ENCODE peak calls at places on chromosomes 11 and 22, in eight cellular contexts. T is Right ventricle myocardium superior; Z is GM12891; R is AG04450; S is PC-3; K is stimulated activated CD4-positive, alpha-beta T cell treated with anti-CD3 and anti-CD28 coated beads, Interleukin-4, amount 100 ng/mL, for 1 hour; P is NCI-H2081; V is islet precursor cell. B is an unnamed sample.

GRCh38 chr11:70075836-70076235 is 2.3 kb upstream of the ANO1 start:
- DNase-seq in T (no peak), S (no peak), K (no peak), Z (no peak), R (no peak), V (peak; percentile 47), P (no peak), B (no peak)

GRCh38 chr11:125313271-125314222 is 149.0 kb downstream of the PKNOX2 start:
- DNase-seq in V (peak; percentile 54), K (no peak), Z (no peak), R (no peak), S (no peak), T (no peak), P (no peak), B (no peak)

GRCh38 chr11:128694618-128695481 is 978 bp downstream of the FLI1 start:
- DNase-seq in V (no peak), Z (peak; percentile 28), T (peak; percentile 63), K (peak; percentile 52), R (no peak), S (no peak), P (no peak), B (no peak)

GRCh38 chr11:69533296-69534165 is 52.1 kb downstream of the LINC01488 start:
- DNase-seq in R (no peak), V (peak; percentile 47), P (no peak), T (no peak), S (no peak), Z (no peak), K (no peak), B (no peak)

GRCh38 chr11:1741741-1742140 is 8.7 kb downstream of the IFITM10 start:
- DNase-seq in S (no peak), V (no peak), R (no peak), T (no peak), K (no peak), P (no peak), Z (no peak), B (no peak)

GRCh38 chr22:20986365-20986764 is 4.3 kb downstream of the LZTR1 start:
- DNase-seq in R (no peak), Z (no peak), P (no peak), V (no peak), K (no peak), S (no peak), T (no peak), B (no peak)

GRCh38 chr11:123057604-123058305 is 4.2 kb downstream of the HSPA8 start:
- DNase-seq in R (no peak), K (no peak), P (no peak), Z (no peak), V (no peak), T (no peak), S (no peak), B (no peak)

GRCh38 chr11:91081440-91082088 is 858.7 kb upstream of the CHORDC1 start:
- DNase-seq in P (no peak), T (no peak), Z (no peak), R (no peak), V (peak; percentile 66), S (peak; percentile 76), K (no peak), B (no peak)

GRCh38 chr22:23800297-23801237 is 13.8 kb downstream of the SMARCB1 start:
- DNase-seq in T (no peak), Z (no peak), S (no peak), P (no peak), K (no peak), V (no peak), R (no peak), B (no peak)

GRCh38 chr11:779120-779954 is 2.0 kb upstream of the GATD1 start:
- DNase-seq in R (no peak), Z (no peak), P (no peak), S (no peak), V (no peak), K (no peak), T (no peak), B (no peak)

GRCh38 chr11:86802601-86803051 is 2.3 kb downstream of the PRSS23 start:
- DNase-seq in K (no peak), R (no peak), V (peak; percentile 77), T (no peak), Z (no peak), P (no peak), S (peak; percentile 78), B (no peak)

GRCh38 chr22:26889794-26890193 is 232.4 kb downstream of the MIAT start:
- DNase-seq in S (no peak), R (no peak), Z (no peak), V (no peak), K (no peak), T (no peak), P (no peak), B (no peak)

GRCh38 chr11:35725880-35726279 is 63.3 kb downstream of the TRIM44 start:
- DNase-seq in K (no peak), V (no peak), S (peak; percentile 72), T (no peak), Z (no peak), P (no peak), R (peak; percentile 66), B (peak; percentile 26)

GRCh38 chr11:75240381-75241035 is at the start of gene TPBGL:
- DNase-seq in Z (no peak), V (peak; percentile 52), R (no peak), K (peak; percentile 40), S (no peak), P (no peak), T (no peak), B (no peak)

GRCh38 chr22:43376765-43377485 is 33.8 kb upstream of the SCUBE1 start:
- DNase-seq in S (no peak), V (no peak), R (no peak), T (no peak), Z (no peak), P (no peak), K (no peak), B (no peak)

GRCh38 chr11:21897203-21897602 is 295.7 kb upstream of the ANO5 start:
- DNase-seq in Z (no peak), T (no peak), P (no peak), S (no peak), V (peak; percentile 55), K (no peak), R (no peak), B (no peak)

GRCh38 chr11:868394-868793 is 25.7 kb downstream of the TSPAN4 start:
- DNase-seq in S (no peak), K (no peak), Z (no peak), V (no peak), R (no peak), P (no peak), T (no peak), B (no peak)